ENCODE peak calls at places on chromosome 6, in seven cellular contexts. One of them, this sample, is unnamed.

GRCh38 chr6:13404115-13404891 is 76.0 kb upstream of the TBC1D7 start:
- DNase-seq in fibroblast of lung: peak
- DNase-seq in AG10803: peak
- DNase-seq in WTC11: no peak
- DNase-seq in IMR-90: peak
- DNase-seq in lung: no peak
- DNase-seq in GM20000: no peak
- DNase-seq in this sample: no peak

GRCh38 chr6:150177260-150178246 is 34.7 kb downstream of the PPP1R14C start:
- DNase-seq in fibroblast of lung: no peak
- DNase-seq in AG10803: peak
- DNase-seq in WTC11: no peak
- DNase-seq in IMR-90: peak
- DNase-seq in lung: no peak
- DNase-seq in GM20000: no peak
- DNase-seq in this sample: no peak

GRCh38 chr6:72322778-72323177 is 299.1 kb upstream of the KCNQ5 start:
- DNase-seq in fibroblast of lung: peak
- DNase-seq in AG10803: peak
- DNase-seq in WTC11: no peak
- DNase-seq in IMR-90: no peak
- DNase-seq in lung: no peak
- DNase-seq in GM20000: no peak
- DNase-seq in this sample: no peak

GRCh38 chr6:13716225-13716954 is 4.8 kb upstream of the RANBP9 start:
- DNase-seq in fibroblast of lung: no peak
- DNase-seq in AG10803: no peak
- DNase-seq in WTC11: no peak
- DNase-seq in IMR-90: no peak
- DNase-seq in lung: no peak
- DNase-seq in GM20000: no peak
- DNase-seq in this sample: no peak

GRCh38 chr6:164628302-164628931 is 681.0 kb downstream of the C6orf118 start:
- DNase-seq in fibroblast of lung: no peak
- DNase-seq in AG10803: no peak
- DNase-seq in WTC11: no peak
- DNase-seq in IMR-90: no peak
- DNase-seq in lung: no peak
- DNase-seq in GM20000: no peak
- DNase-seq in this sample: no peak

GRCh38 chr6:109513571-109514071 is 30.6 kb upstream of the ZBTB24 start:
- DNase-seq in fibroblast of lung: peak
- DNase-seq in AG10803: peak
- DNase-seq in WTC11: no peak
- DNase-seq in IMR-90: peak
- DNase-seq in lung: no peak
- DNase-seq in GM20000: no peak
- DNase-seq in this sample: no peak

GRCh38 chr6:133890941-133891813 is 2.3 kb downstream of the TCF21 start:
- DNase-seq in fibroblast of lung: peak
- DNase-seq in AG10803: peak
- DNase-seq in WTC11: peak
- DNase-seq in IMR-90: peak
- DNase-seq in lung: no peak
- DNase-seq in GM20000: peak
- DNase-seq in this sample: no peak

GRCh38 chr6:26087284-26088115 is at the start of gene HFE:
- DNase-seq in fibroblast of lung: peak
- DNase-seq in AG10803: peak
- DNase-seq in WTC11: peak
- DNase-seq in IMR-90: peak
- DNase-seq in lung: peak
- DNase-seq in GM20000: peak
- DNase-seq in this sample: peak

GRCh38 chr6:132865364-132865763 is 51.0 kb downstream of the RPS12 start:
- DNase-seq in fibroblast of lung: no peak
- DNase-seq in AG10803: no peak
- DNase-seq in WTC11: no peak
- DNase-seq in IMR-90: no peak
- DNase-seq in lung: no peak
- DNase-seq in GM20000: peak
- DNase-seq in this sample: no peak

GRCh38 chr6:113860165-113860955 is 3.2 kb downstream of the MARCKS start:
- DNase-seq in fibroblast of lung: peak
- DNase-seq in AG10803: peak
- DNase-seq in WTC11: peak
- DNase-seq in IMR-90: peak
- DNase-seq in lung: no peak
- DNase-seq in GM20000: peak
- DNase-seq in this sample: no peak

GRCh38 chr6:81608776-81609175 is 143.7 kb downstream of the TENT5A start:
- DNase-seq in fibroblast of lung: no peak
- DNase-seq in AG10803: no peak
- DNase-seq in WTC11: no peak
- DNase-seq in IMR-90: peak
- DNase-seq in lung: no peak
- DNase-seq in GM20000: no peak
- DNase-seq in this sample: no peak

GRCh38 chr6:65546894-65547293 is 160.1 kb downstream of the EYS start:
- DNase-seq in fibroblast of lung: no peak
- DNase-seq in AG10803: no peak
- DNase-seq in WTC11: no peak
- DNase-seq in IMR-90: no peak
- DNase-seq in lung: no peak
- DNase-seq in GM20000: no peak
- DNase-seq in this sample: no peak

GRCh38 chr6:45759134-45759849 is 256.4 kb downstream of the CLIC5 start:
- DNase-seq in fibroblast of lung: no peak
- DNase-seq in AG10803: peak
- DNase-seq in WTC11: no peak
- DNase-seq in IMR-90: no peak
- DNase-seq in lung: no peak
- DNase-seq in GM20000: no peak
- DNase-seq in this sample: no peak

GRCh38 chr6:136685540-136686108 is 106.7 kb downstream of the MAP3K5 start:
- DNase-seq in fibroblast of lung: no peak
- DNase-seq in AG10803: no peak
- DNase-seq in WTC11: no peak
- DNase-seq in IMR-90: peak
- DNase-seq in lung: no peak
- DNase-seq in GM20000: no peak
- DNase-seq in this sample: no peak

GRCh38 chr6:138514860-138515540 is 15.7 kb upstream of the NHSL1 start:
- DNase-seq in fibroblast of lung: no peak
- DNase-seq in AG10803: no peak
- DNase-seq in WTC11: no peak
- DNase-seq in IMR-90: no peak
- DNase-seq in lung: no peak
- DNase-seq in GM20000: no peak
- DNase-seq in this sample: no peak

GRCh38 chr6:83429857-83430605 is 820 bp downstream of the ME1 start:
- DNase-seq in fibroblast of lung: peak
- DNase-seq in AG10803: peak
- DNase-seq in WTC11: peak
- DNase-seq in IMR-90: peak
- DNase-seq in lung: peak
- DNase-seq in GM20000: peak
- DNase-seq in this sample: peak

GRCh38 chr6:111770263-111771083 is 102.8 kb downstream of the FYN start:
- DNase-seq in fibroblast of lung: no peak
- DNase-seq in AG10803: no peak
- DNase-seq in WTC11: no peak
- DNase-seq in IMR-90: no peak
- DNase-seq in lung: no peak
- DNase-seq in GM20000: no peak
- DNase-seq in this sample: no peak

GRCh38 chr6:163897030-163897429 is 482.5 kb downstream of the QKI start:
- DNase-seq in fibroblast of lung: peak
- DNase-seq in AG10803: peak
- DNase-seq in WTC11: no peak
- DNase-seq in IMR-90: peak
- DNase-seq in lung: no peak
- DNase-seq in GM20000: no peak
- DNase-seq in this sample: no peak

DNA sequence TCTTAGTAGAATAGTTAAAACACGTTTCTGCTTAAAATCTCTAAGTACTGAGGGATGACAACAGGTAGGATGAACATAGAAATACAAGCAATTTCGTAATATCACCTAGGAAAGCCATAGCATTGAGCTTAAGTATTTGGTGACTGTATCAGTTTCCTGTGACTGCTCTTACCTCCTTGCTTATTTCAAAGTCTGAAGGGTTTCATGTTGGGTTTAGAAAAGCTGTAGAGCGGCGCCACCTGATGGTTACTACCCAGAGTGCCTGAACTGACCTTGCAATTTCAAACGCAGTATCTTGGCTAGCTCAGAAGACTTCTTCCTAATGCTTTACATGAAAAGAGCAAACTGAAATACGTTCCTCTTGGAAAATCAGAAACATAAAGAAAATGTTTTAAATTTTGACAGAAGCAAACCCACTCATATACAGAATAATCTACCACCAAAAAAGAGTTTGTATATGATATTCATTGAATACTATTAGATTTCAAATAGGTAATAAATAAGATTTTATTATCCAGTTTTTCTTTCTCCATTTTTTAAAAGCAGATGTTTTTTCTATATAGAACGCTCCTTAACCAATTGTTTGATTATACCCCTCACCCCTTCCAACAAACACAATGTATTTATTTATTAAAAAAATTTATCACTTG is 82.3 kb upstream of the RIPOR2 start:
- DNase-seq in fibroblast of lung: peak
- DNase-seq in AG10803: peak
- DNase-seq in WTC11: peak
- DNase-seq in IMR-90: peak
- DNase-seq in lung: peak
- DNase-seq in GM20000: peak
- DNase-seq in this sample: peak
- TF ChIP-seq CTCF in fibroblast of lung: peak
- TF ChIP-seq CTCF in AG10803: peak
- TF ChIP-seq CTCF in WTC11: peak
- TF ChIP-seq CTCF in IMR-90: peak
- TF ChIP-seq CTCF in lung: peak
- TF ChIP-seq CTCF in GM20000: peak
- TF ChIP-seq CTCF in this sample: peak

DNA sequence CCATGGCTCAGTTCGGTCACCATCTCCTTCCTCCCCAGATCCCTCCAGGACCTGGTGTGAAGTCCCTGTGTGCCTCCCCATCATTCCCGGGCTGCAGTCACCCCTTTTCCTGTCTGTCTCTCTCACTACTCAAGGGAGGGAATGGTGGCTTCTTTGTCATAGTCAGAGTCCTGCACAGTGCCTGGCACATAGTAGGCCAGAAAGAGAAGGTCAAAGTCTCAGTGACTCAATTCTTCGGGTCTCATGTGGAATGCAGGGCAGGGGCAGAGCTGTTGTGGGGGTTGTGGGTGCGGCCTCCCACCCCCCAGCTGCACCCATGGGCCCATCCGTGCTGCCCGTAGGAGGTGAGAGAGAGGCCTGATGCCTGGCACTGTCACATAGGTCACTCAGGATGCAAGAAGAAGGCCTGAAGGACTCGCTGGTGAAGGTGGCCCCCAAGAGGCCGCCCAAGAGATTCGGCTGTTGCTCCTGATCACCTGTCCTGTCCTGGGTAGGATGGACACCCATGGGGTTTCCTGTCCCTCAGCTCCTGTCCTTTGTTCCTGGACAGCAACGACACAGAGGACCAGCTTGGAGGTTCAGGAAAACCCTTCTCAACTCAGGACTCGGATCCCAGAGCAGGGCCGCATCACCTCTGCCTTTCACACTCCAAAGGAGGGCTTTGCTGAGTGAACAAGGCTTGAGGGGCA is 34.1 kb downstream of the RAB44 start:
- DNase-seq in fibroblast of lung: no peak
- DNase-seq in AG10803: no peak
- DNase-seq in WTC11: no peak
- DNase-seq in IMR-90: no peak
- DNase-seq in lung: no peak
- DNase-seq in GM20000: no peak
- DNase-seq in this sample: no peak
- TF ChIP-seq CTCF in fibroblast of lung: no peak
- TF ChIP-seq CTCF in AG10803: no peak
- TF ChIP-seq CTCF in WTC11: no peak
- TF ChIP-seq CTCF in IMR-90: no peak
- TF ChIP-seq CTCF in lung: no peak
- TF ChIP-seq CTCF in GM20000: no peak
- TF ChIP-seq CTCF in this sample: no peak

GRCh38 chr6:145656128-145656527 is 79.2 kb downstream of the EPM2A start:
- DNase-seq in fibroblast of lung: no peak
- DNase-seq in AG10803: no peak
- DNase-seq in WTC11: no peak
- DNase-seq in IMR-90: no peak
- DNase-seq in lung: no peak
- DNase-seq in GM20000: no peak
- DNase-seq in this sample: no peak
- TF ChIP-seq CTCF in fibroblast of lung: peak
- TF ChIP-seq CTCF in AG10803: no peak
- TF ChIP-seq CTCF in WTC11: no peak
- TF ChIP-seq CTCF in IMR-90: no peak
- TF ChIP-seq CTCF in lung: no peak
- TF ChIP-seq CTCF in GM20000: no peak
- TF ChIP-seq CTCF in this sample: peak

GRCh38 chr6:89612121-89612520 is 26.4 kb downstream of the LYRM2 start:
- DNase-seq in fibroblast of lung: no peak
- DNase-seq in AG10803: no peak
- DNase-seq in WTC11: peak
- DNase-seq in IMR-90: no peak
- DNase-seq in lung: no peak
- DNase-seq in GM20000: no peak
- DNase-seq in this sample: no peak
- TF ChIP-seq CTCF in fibroblast of lung: no peak
- TF ChIP-seq CTCF in AG10803: no peak
- TF ChIP-seq CTCF in WTC11: no peak
- TF ChIP-seq CTCF in IMR-90: no peak
- TF ChIP-seq CTCF in lung: no peak
- TF ChIP-seq CTCF in GM20000: no peak
- TF ChIP-seq CTCF in this sample: no peak

GRCh38 chr6:166262738-166263515 is 45.3 kb downstream of the PRR18 start:
- DNase-seq in fibroblast of lung: no peak
- DNase-seq in AG10803: no peak
- DNase-seq in WTC11: no peak
- DNase-seq in IMR-90: no peak
- DNase-seq in lung: no peak
- DNase-seq in GM20000: no peak
- DNase-seq in this sample: no peak
- TF ChIP-seq CTCF in fibroblast of lung: no peak
- TF ChIP-seq CTCF in AG10803: no peak
- TF ChIP-seq CTCF in WTC11: no peak
- TF ChIP-seq CTCF in IMR-90: no peak
- TF ChIP-seq CTCF in lung: no peak
- TF ChIP-seq CTCF in GM20000: no peak
- TF ChIP-seq CTCF in this sample: no peak

This sample was measured in A673.